ENCODE peak calls at places on chromosomes 11 and 22, in five cellular contexts. H, C, P, I and M are unnamed samples.
A peak's percentile ranks its signal among the peaks of the same experiment; 100 is the strongest.

GRCh38 chr11:2555376-2555775 is 110.6 kb downstream of the KCNQ1 start:
- DNase-seq in C (no peak), H (no peak), I (no peak), P (no peak), M (no peak)

GRCh38 chr11:60992842-60993409 is 21.4 kb downstream of the CD6 start:
- DNase-seq in C (no peak), H (no peak), I (no peak), P (no peak), M (no peak)

GRCh38 chr11:1019321-1019910 is 17.1 kb downstream of the MUC6 start:
- DNase-seq in C (no peak), H (no peak), I (no peak), P (no peak), M (no peak)

GRCh38 chr22:26975865-26976264 is 318.5 kb downstream of the MIAT start:
- DNase-seq in P (no peak), H (no peak), C (no peak), I (no peak), M (no peak)

GRCh38 chr11:119533931-119534694 is 111.1 kb upstream of the THY1 start:
- DNase-seq in I (peak; percentile 53), P (peak; percentile 23), H (no peak), C (peak; percentile 78), M (peak; percentile 13)

GRCh38 chr11:113908107-113908506 is 3.5 kb downstream of the HTR3B start:
- DNase-seq in I (no peak), P (no peak), C (no peak), H (no peak), M (no peak)

GRCh38 chr11:45252134-45252856 is 33.8 kb downstream of the SYT13 start:
- DNase-seq in C (peak; percentile 76), P (peak; percentile 7), H (no peak), I (peak; percentile 69), M (peak; percentile 17)

GRCh38 chr11:1422481-1422880 is 32.7 kb downstream of the BRSK2 start:
- DNase-seq in P (no peak), C (no peak), I (peak; percentile 43), H (no peak), M (no peak)

GRCh38 chr11:38282718-38283117 is 1684.7 kb upstream of the RAG2 start:
- DNase-seq in I (no peak), H (no peak), P (no peak), C (no peak), M (no peak)

GRCh38 chr22:46501701-46502100 is 35.7 kb downstream of the CELSR1 start:
- DNase-seq in C (no peak), H (no peak), P (peak; percentile 76), I (peak; percentile 46), M (no peak)

GRCh38 chr22:45587638-45588481 is 83.8 kb upstream of the ATXN10 start:
- DNase-seq in C (no peak), I (peak; percentile 40), H (no peak), P (peak; percentile 83), M (no peak)

GRCh38 chr11:33735426-33736147 is 636 bp downstream of the CD59 start:
- DNase-seq in C (peak; percentile 28), P (no peak), I (peak; percentile 44), H (no peak), M (peak; percentile 34)

GRCh38 chr11:45518096-45518852 is 147.1 kb downstream of the CHST1 start:
- DNase-seq in C (no peak), I (no peak), P (no peak), H (no peak), M (no peak)

GRCh38 chr22:49589811-49590210 is 237.9 kb downstream of the BRD1 start:
- DNase-seq in H (no peak), C (no peak), P (no peak), I (no peak), M (no peak)

GRCh38 chr11:128884703-128885338 is 6.3 kb upstream of the KCNJ5 start:
- DNase-seq in H (no peak), P (peak; percentile 69), I (peak; percentile 66), C (peak; percentile 81), M (peak; percentile 23)

GRCh38 chr11:132244871-132245557 is 874.6 kb downstream of the NTM start:
- DNase-seq in P (no peak), C (no peak), H (no peak), I (no peak), M (no peak)

GRCh38 chr11:127042445-127042844 is 41.9 kb upstream of the KIRREL3 start:
- DNase-seq in C (no peak), I (no peak), P (peak; percentile 74), H (no peak), M (no peak)

GRCh38 chr11:62879150-62879549 is 1.5 kb upstream of the SLC3A2 start:
- DNase-seq in C (no peak), I (no peak), P (no peak), H (no peak), M (no peak)
- H3K4me3 ChIP-seq in C (no peak overlapping the region), I (no peak overlapping the region), P (no peak overlapping the region), H (peak overlapping the region; percentile 96), M (no peak overlapping the region)

DNA sequence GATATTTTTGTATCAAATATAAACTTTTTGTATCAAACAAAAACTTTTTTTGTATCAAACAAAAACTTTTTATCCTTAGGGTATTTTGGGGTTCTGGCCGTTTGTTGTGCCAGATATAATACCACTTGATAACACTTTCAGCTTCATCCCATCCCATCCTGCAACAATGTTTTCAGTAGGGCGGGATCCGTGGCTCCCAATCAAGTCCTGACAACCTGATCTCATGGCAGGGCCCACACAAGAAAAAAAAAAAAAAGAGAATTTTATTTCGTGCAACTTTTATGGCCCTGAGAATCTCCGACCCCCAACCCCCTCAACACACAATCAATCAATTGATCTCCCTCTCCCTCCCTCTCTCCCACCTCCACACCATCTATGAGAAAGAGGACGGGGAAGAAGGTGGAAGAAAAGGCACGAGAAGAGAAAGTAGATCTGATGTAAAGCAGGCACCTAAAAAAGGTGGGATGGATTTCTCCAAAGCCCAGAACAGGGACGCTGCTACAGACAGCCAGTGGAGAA is 4749.6 kb upstream of the OR11H1 start:
- DNase-seq in I (no peak), H (peak; percentile 91), C (no peak), P (no peak), M (no peak)
- H3K9me3 ChIP-seq in I (peaks cover 33% of the 10 kb centered on the region), H (peaks cover 6% of the 10 kb centered on the region), C (no peaks in the 10 kb centered on the region), P (peaks cover 38% of the 10 kb centered on the region), M (peaks cover 59% of the 10 kb centered on the region)

DNA sequence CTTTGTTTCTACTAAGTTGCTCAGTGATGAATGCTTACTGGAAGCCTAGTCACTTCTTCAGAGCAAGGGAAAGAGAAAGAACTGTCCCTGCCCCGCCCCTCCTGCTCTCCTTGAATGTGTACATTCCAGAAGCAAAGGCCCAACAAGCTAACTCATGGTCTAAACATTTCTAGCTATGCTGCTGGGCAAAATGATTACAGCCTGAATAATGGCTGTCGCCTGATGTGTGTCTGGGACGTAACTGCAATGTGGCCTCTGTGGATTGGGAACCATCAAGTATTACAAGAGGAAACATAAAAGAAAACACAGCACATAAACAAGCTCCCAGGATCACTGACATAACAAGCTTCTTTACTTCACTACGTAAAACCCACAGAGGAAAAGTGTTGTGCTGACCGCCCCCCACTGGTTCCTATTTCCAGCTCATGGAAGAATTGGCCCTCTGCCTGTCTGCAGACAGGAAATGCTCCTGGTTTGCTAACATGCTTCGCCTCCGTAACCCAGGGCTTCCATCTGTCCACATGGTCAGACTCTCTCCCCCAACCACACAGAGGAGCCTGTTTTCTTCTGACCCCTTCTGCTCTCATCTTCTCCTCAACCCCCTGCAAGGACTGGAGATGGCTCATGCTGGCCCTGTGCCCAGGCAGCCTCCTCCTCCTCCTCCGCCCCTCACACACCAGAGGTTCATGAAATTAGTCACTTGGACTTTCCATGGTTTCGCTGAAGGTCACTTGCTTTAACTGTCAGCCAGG is 187.2 kb downstream of the MAML2 start:
- DNase-seq in H (peak; percentile 94), C (peak; percentile 35), I (peak; percentile 76), P (peak; percentile 97), M (no peak)
- H3K4me3 ChIP-seq in H (peak overlapping the region; percentile 26), C (no peak overlapping the region), I (no peak overlapping the region), P (peak overlapping the region; percentile 8), M (no peak overlapping the region)

GRCh38 chr11:55501014-55501413 is 53.3 kb upstream of the OR4C15 start:
- DNase-seq in C (no peak), I (no peak), P (no peak), H (no peak), M (no peak)
- H3K9me3 ChIP-seq in C (no peaks in the 10 kb centered on the region), I (peaks cover 5% of the 10 kb centered on the region), P (peaks cover 18% of the 10 kb centered on the region), H (no peaks in the 10 kb centered on the region), M (peaks cover 5% of the 10 kb centered on the region)

GRCh38 chr11:123562166-123562565 is 92.3 kb downstream of the SCN3B start:
- DNase-seq in C (peak; percentile 19), I (no peak), H (no peak), P (no peak), M (no peak)

GRCh38 chr11:123558536-123559315 is 95.7 kb downstream of the SCN3B start:
- DNase-seq in H (no peak), I (no peak), P (no peak), C (no peak), M (no peak)

GRCh38 chr11:123561046-123561781 is 93.2 kb downstream of the SCN3B start:
- DNase-seq in P (peak; percentile 56), I (no peak), C (peak; percentile 44), H (no peak), M (no peak)

GRCh38 chr11:123559418-123559817 is 95.0 kb downstream of the SCN3B start:
- DNase-seq in P (peak; percentile 36), I (no peak), C (no peak), H (no peak), M (no peak)

DNA sequence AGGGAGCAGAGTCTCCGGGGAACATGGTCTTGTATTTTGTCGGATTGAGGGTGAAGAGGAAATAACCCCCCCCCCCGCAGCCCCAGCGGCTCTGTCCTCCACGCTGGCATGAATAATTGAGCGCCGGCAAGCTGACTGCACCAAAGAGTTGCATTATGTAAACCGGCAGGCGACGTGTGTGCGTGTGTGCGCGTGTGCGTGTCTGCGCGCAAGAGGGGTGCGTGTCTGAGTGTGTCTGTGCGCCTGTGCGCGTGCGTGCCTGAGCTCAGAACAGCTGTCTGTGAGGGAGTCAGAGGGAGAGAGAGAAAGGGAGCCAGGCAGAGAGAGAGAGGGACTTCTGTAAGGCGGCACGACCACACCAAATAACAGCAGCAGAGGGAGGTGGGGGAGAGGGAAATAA is 94.4 kb downstream of the SCN3B start:
- DNase-seq in H (no peak), I (no peak), C (peak; percentile 47), P (peak; percentile 88), M (peak; percentile 24)
- H3K4me3 ChIP-seq in H (peak overlapping the region; percentile 49), I (no peak overlapping the region), C (no peak overlapping the region), P (peak overlapping the region; percentile 31), M (no peak overlapping the region)